ENCODE peak calls at places on chromosomes 3 and 15, in five cellular contexts. B, C, L, D and T are unnamed samples. For H3K36me3, the result is how much of the 10 kb centered on the place peaks cover.

GRCh38 chr15:79091204-79091867 is 756 bp upstream of the RASGRF1 start:
- DNase-seq in B (no peak), C (no peak), L (no peak), D (no peak), T (no peak)

GRCh38 chr3:26652157-26652556 is 29.6 kb downstream of the LRRC3B start:
- DNase-seq in B (peak), C (peak), L (no peak), D (no peak), T (no peak)

GRCh38 chr3:79030157-79030556 is 737.6 kb downstream of the ROBO1 start:
- DNase-seq in B (no peak), C (no peak), L (no peak), D (no peak), T (no peak)

GRCh38 chr3:102156426-102156825 is 278.4 kb upstream of the ZPLD1 start:
- DNase-seq in B (peak), C (no peak), L (peak), D (no peak), T (no peak)

GRCh38 chr3:142896201-142896755 is 7.4 kb upstream of the PCOLCE2 start:
- DNase-seq in B (no peak), C (no peak), L (peak), D (no peak), T (no peak)

GRCh38 chr15:81752149-81752942 is 293.5 kb downstream of the MEX3B start:
- DNase-seq in B (peak), C (peak), L (peak), D (peak), T (peak)

GRCh38 chr3:15153103-15153502 is 52.9 kb upstream of the CAPN7 start:
- DNase-seq in B (no peak), C (no peak), L (no peak), D (no peak), T (no peak)

GRCh38 chr15:70023769-70024491 is 73.8 kb downstream of the TLE3 start:
- DNase-seq in B (peak), C (peak), L (peak), D (peak), T (no peak)

GRCh38 chr3:140013220-140013619 is 78.2 kb downstream of the CLSTN2 start:
- DNase-seq in B (no peak), C (no peak), L (no peak), D (no peak), T (no peak)

DNA sequence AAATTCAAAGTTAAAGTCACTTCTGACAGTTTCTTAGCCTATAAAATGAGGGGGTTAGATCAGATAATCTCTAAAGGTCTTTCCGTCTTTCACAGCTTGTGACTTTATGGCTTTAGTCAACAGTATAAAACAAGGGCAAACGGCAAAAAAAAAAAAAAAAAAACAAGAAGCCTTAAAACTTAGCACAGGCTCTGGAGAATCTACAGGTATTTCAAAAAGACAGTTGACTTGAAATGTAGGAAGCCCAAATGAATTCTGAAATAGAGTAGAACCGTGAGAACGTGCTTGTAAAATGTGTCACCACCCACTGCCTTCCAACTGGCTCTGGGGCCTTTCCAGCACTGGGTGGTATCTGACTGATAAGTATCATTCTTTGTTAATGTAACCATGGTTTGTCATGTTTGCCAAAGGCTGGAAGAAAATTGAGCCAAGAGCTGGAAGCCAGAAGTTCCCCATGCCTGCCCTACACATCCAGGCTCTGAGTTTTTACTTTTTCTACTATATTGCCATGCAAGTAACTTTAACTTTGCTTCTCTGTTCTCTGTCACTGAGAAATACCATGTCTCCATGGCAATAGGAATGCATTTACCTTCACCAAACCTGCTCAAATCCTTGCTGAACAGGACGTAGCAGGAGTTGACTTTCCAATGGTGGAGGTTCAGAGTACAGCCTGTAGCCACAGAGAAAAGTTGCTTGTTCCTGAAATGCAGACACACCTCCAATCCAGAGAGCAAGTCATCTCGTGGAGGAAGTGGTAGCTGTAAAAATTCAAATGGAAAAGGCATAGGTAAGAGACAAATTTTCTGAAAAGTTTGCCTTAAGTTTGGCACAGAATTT is 35.8 kb upstream of the THSD4 start:
- DNase-seq in B (peak), C (no peak), L (peak), D (no peak), T (peak)
- H3K27ac ChIP-seq in B (no peak), C (no peak), L (peak), D (no peak), T (peak)

GRCh38 chr3:149167898-149168297 is 38.5 kb downstream of the HPS3 start:
- DNase-seq in B (no peak), C (no peak), L (no peak), D (no peak), T (no peak)
- H3K36me3 ChIP-seq in B (under half), C (half or more), L (under half), D (half or more), T (under half)

GRCh38 chr3:44416031-44417030 is 61.1 kb downstream of the ZNF445 start:
- DNase-seq in B (no peak), C (no peak), L (no peak), D (peak), T (no peak)
- H3K27ac ChIP-seq in B (no peak), C (no peak), L (no peak), D (no peak), T (no peak)

GRCh38 chr15:68794869-68795268 is 25.8 kb downstream of the ANP32A start:
- DNase-seq in B (no peak), C (no peak), L (peak), D (no peak), T (peak)

GRCh38 chr15:68794307-68794706 is 26.4 kb downstream of the ANP32A start:
- DNase-seq in B (no peak), C (no peak), L (no peak), D (no peak), T (no peak)

GRCh38 chr15:68796576-68796975 is 24.1 kb downstream of the ANP32A start:
- DNase-seq in B (no peak), C (no peak), L (no peak), D (no peak), T (no peak)

GRCh38 chr15:68793776-68794175 is 26.9 kb downstream of the ANP32A start:
- DNase-seq in B (no peak), C (no peak), L (no peak), D (no peak), T (no peak)

DNA sequence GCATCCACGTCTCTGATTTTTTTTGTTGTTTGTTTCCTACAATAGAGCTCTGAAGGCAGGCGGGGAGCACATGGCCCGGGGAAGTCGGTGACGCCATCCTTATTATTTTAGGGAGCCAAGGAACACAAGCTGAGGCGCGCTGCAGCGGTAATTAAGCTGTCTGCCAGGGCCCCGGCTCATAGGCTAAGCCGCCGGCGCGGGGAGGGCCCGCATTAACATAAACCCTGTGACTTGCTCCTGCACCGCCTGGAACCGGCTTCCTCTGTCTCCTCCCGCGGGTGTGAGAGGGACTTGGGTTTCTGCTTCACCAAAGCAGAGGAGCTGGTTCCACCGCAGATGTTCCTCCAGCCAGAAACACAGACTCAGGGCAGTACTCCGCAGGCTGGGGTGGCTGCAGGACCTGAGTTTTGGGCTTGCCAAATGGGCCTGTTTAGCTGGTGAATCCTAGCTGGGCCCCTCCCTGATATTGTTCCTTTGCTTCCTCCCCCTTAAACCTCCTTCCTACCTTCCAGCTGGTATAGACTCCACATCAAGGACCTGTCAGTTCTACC is 25.3 kb downstream of the ANP32A start:
- DNase-seq in B (peak), C (peak), L (peak), D (peak), T (peak)
- H3K36me3 ChIP-seq in B (under half), C (under half), L (under half), D (under half), T (under half)

GRCh38 chr3:35673017-35673416 is 33.7 kb downstream of the ARPP21 start:
- DNase-seq in B (no peak), C (no peak), L (no peak), D (no peak), T (no peak)
- H3K27ac ChIP-seq in B (no peak), C (peak), L (no peak), D (no peak), T (no peak)